ENCODE peak calls at places on chromosome 10, in four cellular contexts. Q is astrocyte, E is lower leg skin, N is endothelial cell. M is an unnamed sample.

GRCh38 chr10:128007971-128008370 is 101.1 kb downstream of the PTPRE start:
- DNase-seq in E (no peak), Q (no peak), N (no peak), M (no peak)

GRCh38 chr10:6014241-6014761 is 37.0 kb upstream of the IL15RA start:
- DNase-seq in E (peak; percentile 62), N (peak; percentile 65), Q (peak; percentile 12), M (no peak)

GRCh38 chr10:125141860-125142484 is 18.4 kb downstream of the CTBP2 start:
- DNase-seq in E (no peak), Q (no peak), N (no peak), M (no peak)

GRCh38 chr10:44723654-44724053 is 187.5 kb upstream of the TMEM72 start:
- DNase-seq in N (no peak), Q (peak; percentile 79), E (no peak), M (no peak)

GRCh38 chr10:9222917-9223316 is 1168.4 kb downstream of the GATA3 start:
- DNase-seq in N (no peak), Q (peak; percentile 39), E (no peak), M (no peak)

GRCh38 chr10:15140640-15141039 is 27.9 kb downstream of the NMT2 start:
- DNase-seq in N (no peak), E (no peak), Q (no peak), M (no peak)

GRCh38 chr10:86020139-86020538 is 346.5 kb downstream of the GRID1 start:
- DNase-seq in N (no peak), E (no peak), Q (no peak), M (peak; percentile 66)

GRCh38 chr10:91340613-91341362 is 69.4 kb upstream of the HECTD2 start:
- DNase-seq in Q (peak; percentile 95), E (peak; percentile 41), N (no peak), M (no peak)

GRCh38 chr10:26566525-26567348 is 128.6 kb downstream of the APBB1IP start:
- DNase-seq in N (no peak), E (no peak), Q (no peak), M (no peak)

GRCh38 chr10:114492351-114493037 is 88.2 kb upstream of the AFAP1L2 start:
- DNase-seq in Q (peak; percentile 19), N (no peak), E (no peak), M (no peak)

GRCh38 chr10:95790982-95791381 is 35.0 kb downstream of the ENTPD1 start:
- DNase-seq in E (no peak), N (no peak), Q (no peak), M (no peak)

GRCh38 chr10:130340816-130341215 is 204.6 kb downstream of the GLRX3 start:
- DNase-seq in E (no peak), N (no peak), Q (no peak), M (peak; percentile 74)

GRCh38 chr10:116765549-116766162 is 23.3 kb upstream of the HSPA12A start:
- DNase-seq in N (no peak), Q (no peak), E (no peak), M (no peak)
- TF ChIP-seq CTCF in N (no peak), Q (peak; percentile 17), E (no peak), M (peak; percentile 14)

DNA sequence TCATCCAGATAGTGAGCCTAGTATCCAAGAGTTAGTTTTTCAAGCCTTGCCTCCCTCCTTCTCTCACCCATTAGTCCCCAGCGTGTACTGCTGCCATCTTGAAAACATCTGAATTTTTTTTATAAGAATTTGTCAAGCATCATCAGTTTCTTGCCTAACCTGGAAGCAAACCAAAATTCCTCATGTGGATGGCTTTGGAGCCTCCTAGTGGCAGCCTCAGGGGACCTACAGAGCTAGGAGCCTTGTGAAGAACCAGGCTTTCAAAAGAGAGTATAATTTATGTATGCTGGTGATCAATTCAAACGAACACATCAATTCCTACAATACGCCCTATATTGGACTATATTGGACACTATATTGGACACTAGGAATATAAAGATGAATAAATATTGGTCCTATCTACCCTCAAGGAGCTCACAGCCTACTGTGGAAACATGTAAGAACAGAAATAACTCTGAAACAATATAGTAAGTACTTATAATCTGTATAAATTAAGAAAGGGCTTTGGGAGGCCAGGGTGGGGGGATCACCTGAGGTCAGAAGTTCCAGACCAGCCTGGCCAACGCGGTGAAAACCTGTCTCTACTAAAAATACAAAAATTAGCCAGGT is 63.4 kb downstream of the HPSE2 start:
- DNase-seq in E (no peak), N (peak; percentile 56), Q (no peak), M (no peak)
- TF ChIP-seq CTCF in E (no peak), N (peak; percentile 46), Q (peak; percentile 50), M (peak; percentile 47)

GRCh38 chr10:60008816-60009215 is 102.5 kb upstream of the CCDC6 start:
- DNase-seq in N (no peak), E (no peak), Q (no peak), M (no peak)
- TF ChIP-seq CTCF in N (no peak), E (no peak), Q (no peak), M (no peak)

GRCh38 chr10:131981429-131982184 is at the start of gene BNIP3:
- DNase-seq in N (peak; percentile 98), E (peak; percentile 91), Q (peak; percentile 81), M (peak; percentile 99)
- TF ChIP-seq CTCF in N (peak; percentile 20), E (no peak), Q (no peak), M (peak; percentile 24)

DNA sequence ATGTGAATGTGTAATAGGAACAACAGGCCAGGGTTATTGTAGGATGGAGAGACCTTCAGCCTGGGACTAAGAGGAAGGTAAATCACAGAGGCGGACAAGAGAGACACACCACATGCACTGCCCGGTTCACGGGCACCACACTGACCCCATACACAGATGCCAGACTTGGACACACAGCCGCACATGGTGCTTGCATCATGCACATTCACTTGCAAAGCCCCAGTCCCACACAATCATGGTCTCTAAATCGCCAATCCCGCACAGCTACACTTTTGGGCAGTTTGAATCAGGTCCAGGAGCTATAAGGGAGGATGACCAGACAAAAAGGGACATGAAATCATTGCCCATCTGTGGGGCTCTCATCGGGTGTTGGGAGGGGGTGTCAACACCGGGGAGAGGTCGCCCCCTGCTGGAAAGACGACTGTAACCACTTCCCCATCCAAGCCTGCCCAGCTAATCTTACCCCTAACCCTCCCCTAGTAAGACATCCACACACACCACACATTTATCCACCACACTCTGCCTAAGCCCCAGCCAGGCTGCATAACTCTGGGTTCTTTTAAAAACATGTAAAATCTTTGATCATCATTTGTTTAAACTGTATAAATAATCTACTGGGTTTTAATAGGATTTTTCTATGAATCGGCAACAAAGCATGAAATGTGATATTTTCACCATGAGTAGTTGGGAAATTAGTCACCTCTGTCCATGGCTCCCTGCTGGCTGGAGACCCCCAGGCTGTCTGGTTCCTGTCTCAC is 40.5 kb upstream of the SLF2 start:
- DNase-seq in N (peak; percentile 84), E (no peak), Q (peak; percentile 45), M (no peak)
- TF ChIP-seq CTCF in N (peak; percentile 83), E (no peak), Q (peak; percentile 59), M (peak; percentile 58)

M was measured in osteocyte.